ENCODE peak calls at places on chromosomes 12 and 14, in five cellular contexts. U is HCT116, J is Karpas-422, F is GM23248, A is esophagus squamous epithelium. S is an unnamed sample.

GRCh38 chr12:18926188-18926587 is 188.3 kb downstream of the CAPZA3 start:
- DNase-seq in U (no peak), J (no peak), F (no peak), A (no peak), S (no peak)

GRCh38 chr12:120784804-120785203 is 59.2 kb downstream of the ACADS start:
- DNase-seq in U (no peak), J (no peak), F (no peak), A (no peak), S (no peak)

GRCh38 chr12:30996752-30997151 is 70.2 kb downstream of the TSPAN11 start:
- DNase-seq in U (no peak), J (no peak), F (no peak), A (no peak), S (no peak)

GRCh38 chr14:35944847-35945246 is 118.7 kb downstream of the BRMS1L start:
- DNase-seq in U (peak; percentile 64), J (peak; percentile 73), F (no peak), A (no peak), S (peak; percentile 40)

GRCh38 chr12:34404377-34405285 is 382.3 kb downstream of the ALG10 start:
- DNase-seq in U (no peak), J (no peak), F (no peak), A (no peak), S (peak; percentile 0)

GRCh38 chr12:59020541-59020940 is 100.2 kb upstream of the LRIG3 start:
- DNase-seq in U (no peak), J (no peak), F (peak; percentile 53), A (no peak), S (no peak)

GRCh38 chr14:106605548-106606448 is 1079.4 kb downstream of the TMEM121 start:
- DNase-seq in U (no peak), J (peak; percentile 92), F (no peak), A (peak; percentile 11), S (no peak)

GRCh38 chr12:47504775-47505446 is 200.9 kb downstream of the RPAP3 start:
- DNase-seq in U (no peak), J (no peak), F (peak; percentile 88), A (no peak), S (no peak)

GRCh38 chr14:29463727-29464370 is 463.8 kb downstream of the PRKD1 start:
- DNase-seq in U (no peak), J (no peak), F (peak; percentile 24), A (no peak), S (no peak)

GRCh38 chr12:1073652-1074051 is 82.6 kb downstream of the ERC1 start:
- DNase-seq in U (no peak), J (no peak), F (peak; percentile 8), A (no peak), S (no peak)

GRCh38 chr12:121781751-121782615 is 11.5 kb downstream of the RHOF start:
- DNase-seq in U (no peak), J (peak; percentile 74), F (peak; percentile 53), A (no peak), S (no peak)

GRCh38 chr12:78185109-78185508 is 354.4 kb downstream of the NAV3 start:
- DNase-seq in U (no peak), J (no peak), F (peak; percentile 80), A (no peak), S (no peak)

GRCh38 chr12:113445544-113446176 is 23.5 kb downstream of the SDSL start:
- DNase-seq in U (no peak), J (peak; percentile 71), F (no peak), A (no peak), S (no peak)

GRCh38 chr14:105605501-105606304 is 79.3 kb downstream of the TMEM121 start:
- DNase-seq in U (no peak), J (peak; percentile 39), F (no peak), A (no peak), S (no peak)

DNA sequence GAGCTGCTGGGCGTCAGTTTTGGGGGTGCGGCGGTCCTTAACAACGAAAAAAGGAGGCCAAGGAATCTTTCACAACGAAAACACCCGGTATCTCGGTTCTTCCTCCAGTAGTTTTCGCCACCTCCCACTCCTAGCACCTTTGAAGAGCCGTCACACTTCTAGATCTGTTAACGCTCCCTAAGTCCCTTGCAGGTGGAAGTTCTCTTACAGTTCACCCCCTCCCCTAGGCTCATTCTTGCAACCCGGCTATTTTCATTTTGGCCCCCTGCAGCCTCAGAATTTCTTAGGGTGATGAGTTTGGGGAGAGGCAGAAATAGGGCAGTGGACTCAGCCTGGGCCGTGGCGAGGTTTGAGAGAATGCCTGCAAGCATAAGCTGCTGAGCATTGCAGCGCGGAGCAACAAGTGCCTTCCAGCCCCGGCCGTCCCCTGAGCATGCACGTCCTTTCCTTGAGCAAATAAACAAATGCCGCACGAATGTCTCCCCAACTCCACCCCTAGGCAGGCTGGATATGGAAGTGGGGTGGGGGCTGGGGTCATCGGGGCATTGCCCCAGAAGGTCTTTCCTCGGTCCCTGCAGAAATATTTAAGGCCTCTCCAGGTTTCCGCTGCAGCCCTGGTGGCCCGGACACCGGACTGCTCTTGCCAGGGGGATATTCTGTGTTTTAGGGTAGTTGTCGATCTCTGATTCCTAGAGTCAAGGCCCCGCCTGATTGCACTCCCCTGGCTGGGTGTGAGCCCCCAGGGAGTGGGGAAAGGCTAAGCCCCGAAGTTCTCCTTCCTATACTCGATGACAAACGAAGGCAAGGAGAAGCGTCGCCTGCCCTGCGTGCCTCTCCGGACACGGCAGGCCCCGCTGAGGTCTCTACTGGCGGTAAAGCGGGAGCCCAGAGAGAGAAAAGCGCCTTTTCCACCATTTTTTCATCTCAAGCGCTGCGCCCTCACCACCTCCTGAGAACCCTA is 1.6 kb downstream of the RFX4 start:
- DNase-seq in U (no peak), J (no peak), F (no peak), A (no peak), S (no peak)
- H3K4me1 ChIP-seq in U (no peaks in the 10 kb centered on the region), J (no peaks in the 10 kb centered on the region), F (peaks cover 6% of the 10 kb centered on the region), A (peaks cover 73% of the 10 kb centered on the region), S (no peaks in the 10 kb centered on the region)

DNA sequence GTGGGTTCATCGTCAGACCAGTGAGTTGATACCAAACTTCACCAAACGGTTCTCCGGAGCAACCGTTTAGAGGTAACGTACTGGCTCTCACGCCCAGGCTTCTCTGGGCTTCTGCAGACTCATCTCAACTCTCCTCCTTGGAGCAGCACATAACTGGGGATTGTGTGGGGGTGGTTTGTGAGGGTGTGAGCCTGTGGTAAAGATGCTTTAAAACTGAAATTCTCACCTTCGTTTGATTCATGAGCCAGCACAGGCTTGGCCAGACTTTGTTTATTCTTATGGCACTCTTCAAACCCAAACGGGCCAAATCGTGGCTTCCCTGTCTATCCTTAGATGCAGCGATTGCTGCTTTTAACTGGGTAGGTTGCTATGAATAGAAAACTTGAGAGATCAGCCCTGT is 121.3 kb downstream of the SAMD4A start:
- DNase-seq in U (no peak), J (no peak), F (no peak), A (no peak), S (no peak)
- H3K4me1 ChIP-seq in U (peaks cover 4% of the 10 kb centered on the region), J (peaks cover 26% of the 10 kb centered on the region), F (peaks cover 58% of the 10 kb centered on the region), A (peaks cover 53% of the 10 kb centered on the region), S (peaks cover 38% of the 10 kb centered on the region)

GRCh38 chr12:6620885-6621274 is 13.7 kb upstream of the CHD4 start:
- DNase-seq in U (no peak), J (no peak), F (no peak), A (no peak), S (no peak)
- H3K4me1 ChIP-seq in U (peaks cover 18% of the 10 kb centered on the region), J (no peaks in the 10 kb centered on the region), F (no peaks in the 10 kb centered on the region), A (peaks cover 12% of the 10 kb centered on the region), S (no peaks in the 10 kb centered on the region)

DNA sequence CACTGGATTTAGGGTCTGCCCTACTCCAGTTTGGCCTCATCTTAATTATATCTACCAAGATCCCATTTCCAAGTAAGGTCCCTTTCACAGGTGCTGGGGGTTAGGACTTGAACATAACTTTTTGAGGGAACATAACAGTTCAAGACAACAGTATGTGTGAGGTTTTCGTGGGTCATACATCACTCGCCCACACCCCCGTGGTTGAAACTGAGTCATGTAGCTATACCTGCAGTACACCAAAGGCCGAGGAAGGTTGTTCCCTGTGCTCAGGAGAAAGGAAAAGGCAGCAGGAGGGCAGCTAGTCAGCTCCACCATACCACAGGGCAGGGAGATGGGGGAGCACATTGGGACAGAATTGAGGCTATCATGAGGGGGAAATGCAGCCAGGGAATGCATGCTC is 167.0 kb downstream of the PPM1H start:
- DNase-seq in U (no peak), J (no peak), F (no peak), A (no peak), S (no peak)
- H3K4me1 ChIP-seq in U (peaks cover 21% of the 10 kb centered on the region), J (no peaks in the 10 kb centered on the region), F (peaks cover 13% of the 10 kb centered on the region), A (no peaks in the 10 kb centered on the region), S (peaks cover 45% of the 10 kb centered on the region)

DNA sequence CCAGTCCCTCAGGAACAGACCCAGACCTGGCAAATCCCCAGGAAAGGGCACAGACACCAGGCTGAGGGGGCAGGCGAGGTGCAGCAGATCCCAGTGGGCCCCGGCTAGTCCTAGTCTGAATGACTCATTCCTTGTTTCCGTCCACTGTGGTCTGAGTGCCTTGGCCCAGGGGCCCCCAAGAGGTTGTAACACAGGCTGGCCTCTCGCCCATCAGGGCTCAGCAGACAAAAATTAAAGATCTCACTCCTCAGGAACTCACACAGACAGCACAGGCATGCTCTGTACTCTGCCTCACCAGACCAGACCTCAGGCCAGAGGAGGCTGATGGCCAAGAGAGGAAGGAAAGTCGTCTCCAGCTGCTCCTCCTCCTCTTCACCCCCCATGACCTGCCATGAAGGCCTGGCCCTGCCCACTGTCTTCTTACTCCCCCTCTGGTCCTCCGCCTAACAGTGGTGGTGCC is 7.7 kb upstream of the LTBP2 start:
- DNase-seq in U (no peak), J (no peak), F (peak; percentile 99), A (no peak), S (peak; percentile 99)
- H3K4me1 ChIP-seq in U (peaks cover 75% of the 10 kb centered on the region), J (peaks cover 18% of the 10 kb centered on the region), F (peaks cover 63% of the 10 kb centered on the region), A (peaks cover 86% of the 10 kb centered on the region), S (peaks cover 85% of the 10 kb centered on the region)

S was measured in PC-9.